ENCODE peak calls at places on chromosomes 3 and 15, in four cellular contexts. Z, T, J and Y are unnamed samples.

GRCh38 chr3:195028877-195029606 is 241.9 kb downstream of the XXYLT1 start:
- DNase-seq in Z (peak; percentile 65), T (no peak), J (no peak), Y (no peak)

GRCh38 chr3:129793947-129794318 is 99.6 kb downstream of the TMCC1 start:
- DNase-seq in Z (no peak), T (peak; percentile 50), J (no peak), Y (no peak)

GRCh38 chr3:45676248-45677044 is 12.8 kb upstream of the SACM1L start:
- DNase-seq in Z (no peak), T (no peak), J (no peak), Y (peak; percentile 53)

GRCh38 chr15:66955871-66956585 is 109.4 kb upstream of the SMAD3 start:
- DNase-seq in Z (no peak), T (peak; percentile 23), J (peak; percentile 80), Y (no peak)

GRCh38 chr3:196981657-196982056 is 13.0 kb upstream of the PIGZ start:
- DNase-seq in Z (peak; percentile 3), T (no peak), J (no peak), Y (no peak)

GRCh38 chr3:4426782-4427344 is 40.2 kb downstream of the SUMF1 start:
- DNase-seq in Z (no peak), T (no peak), J (peak; percentile 91), Y (no peak)

GRCh38 chr3:95097493-95097892 is 1034.6 kb downstream of the NSUN3 start:
- DNase-seq in Z (no peak), T (no peak), J (no peak), Y (no peak)

GRCh38 chr15:28914483-28915023 is 28.8 kb downstream of the APBA2 start:
- DNase-seq in Z (no peak), T (peak; percentile 67), J (no peak), Y (no peak)

GRCh38 chr15:69080203-69080957 is 65.9 kb downstream of the NOX5 start:
- DNase-seq in Z (no peak), T (no peak), J (no peak), Y (no peak)

GRCh38 chr3:135997554-135998320 is 32.2 kb downstream of the PPP2R3A start:
- DNase-seq in Z (no peak), T (no peak), J (no peak), Y (no peak)
- H3K27ac ChIP-seq in Z (no peak overlapping the region), T (no peak overlapping the region), J (no peak overlapping the region), Y (no peak overlapping the region)

GRCh38 chr15:92510163-92510882 is 116.6 kb downstream of the ST8SIA2 start:
- DNase-seq in Z (no peak), T (no peak), J (no peak), Y (no peak)

GRCh38 chr15:92503458-92503857 is 109.8 kb downstream of the ST8SIA2 start:
- DNase-seq in Z (no peak), T (no peak), J (no peak), Y (no peak)

GRCh38 chr15:92502930-92503329 is 109.2 kb downstream of the ST8SIA2 start:
- DNase-seq in Z (no peak), T (no peak), J (no peak), Y (no peak)

GRCh38 chr15:92503889-92504288 is 110.2 kb downstream of the ST8SIA2 start:
- DNase-seq in Z (no peak), T (no peak), J (no peak), Y (no peak)

GRCh38 chr15:92506506-92506905 is 112.8 kb downstream of the ST8SIA2 start:
- DNase-seq in Z (no peak), T (no peak), J (no peak), Y (no peak)
- H3K4me3 ChIP-seq in Z (no peak overlapping the region), T (no peak overlapping the region), J (no peak overlapping the region), Y (no peak overlapping the region)

GRCh38 chr15:63192604-63193206 is 3.3 kb downstream of the RAB8B start:
- DNase-seq in Z (no peak), T (no peak), J (no peak), Y (no peak)

GRCh38 chr15:63188937-63189871 is at the start of gene RAB8B:
- DNase-seq in Z (peak; percentile 99), T (peak; percentile 99), J (peak; percentile 94), Y (peak; percentile 81)

GRCh38 chr15:63191895-63192603 is 2.6 kb downstream of the RAB8B start:
- DNase-seq in Z (no peak), T (no peak), J (no peak), Y (no peak)

GRCh38 chr15:63189955-63190691 is 717 bp downstream of the RAB8B start:
- DNase-seq in Z (no peak), T (no peak), J (no peak), Y (peak; percentile 25)

GRCh38 chr15:63190993-63191392 is 1.6 kb downstream of the RAB8B start:
- DNase-seq in Z (no peak), T (no peak), J (no peak), Y (no peak)
- H3K27ac ChIP-seq in Z (no peak overlapping the region), T (peak overlapping the region; percentile 87), J (no peak overlapping the region), Y (peak overlapping the region; percentile 62)

DNA sequence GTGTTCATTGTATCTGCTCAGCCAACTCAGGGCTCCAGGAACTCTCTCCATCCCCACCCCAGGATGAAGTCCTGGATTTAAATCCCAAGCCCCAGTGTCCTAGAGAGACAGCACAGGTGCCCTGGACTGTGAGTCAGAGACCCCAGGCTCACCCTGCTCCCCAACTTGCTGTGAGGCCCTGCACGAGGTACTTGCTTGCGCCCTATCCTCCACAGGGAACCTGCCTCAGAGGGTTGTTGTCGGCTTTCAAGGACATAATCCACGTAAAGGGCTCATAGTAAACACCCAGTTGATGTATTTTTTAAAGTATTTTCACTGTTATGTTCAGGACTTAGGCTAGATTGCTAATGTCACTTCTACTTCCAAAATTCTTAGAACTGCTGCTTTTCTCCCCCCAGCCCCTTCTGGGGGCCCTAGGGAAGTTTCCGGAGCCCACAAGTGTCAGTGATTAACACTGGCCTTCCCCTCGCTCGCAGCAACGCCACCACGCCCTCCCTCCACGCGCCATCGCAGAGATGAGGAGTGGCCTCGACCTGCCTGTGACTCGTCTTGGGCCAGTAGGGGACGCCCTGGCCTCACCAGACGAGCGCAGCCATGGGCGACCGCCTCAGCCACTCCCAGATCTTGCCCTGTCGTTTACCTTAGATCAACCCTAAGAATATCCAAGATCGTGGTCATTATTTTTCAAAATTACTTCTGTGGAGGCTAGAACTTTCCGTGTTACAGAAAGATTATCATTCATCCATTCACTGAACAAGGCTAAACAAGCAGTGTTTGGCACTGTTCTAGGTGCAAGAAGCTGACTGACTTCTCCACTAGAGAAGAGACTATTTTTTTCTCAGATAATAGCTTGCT is 6.0 kb upstream of the SRP14 start:
- DNase-seq in Z (peak; percentile 93), T (peak; percentile 97), J (peak; percentile 76), Y (no peak)
- H3K4me3 ChIP-seq in Z (peak overlapping the region; percentile 7), T (no peak overlapping the region), J (no peak overlapping the region), Y (no peak overlapping the region)

DNA sequence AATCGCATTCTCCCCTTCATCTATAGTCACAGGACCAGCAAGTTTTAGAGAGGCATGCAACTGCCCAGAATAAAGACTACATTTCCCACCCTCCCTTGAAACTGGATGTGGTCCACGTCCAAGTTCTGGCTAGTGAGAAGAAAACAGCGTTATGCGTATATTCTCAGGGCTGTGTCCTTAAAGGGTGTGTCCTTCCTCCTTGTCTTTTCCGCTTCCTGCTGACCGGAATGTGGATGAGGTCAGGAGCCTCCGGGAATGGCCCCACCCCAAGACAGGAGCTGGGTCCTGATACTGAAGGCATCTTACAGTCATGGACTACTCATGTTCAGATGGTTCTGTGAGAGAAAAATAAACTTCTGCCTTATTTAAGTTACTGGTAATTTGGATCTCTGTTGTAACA is 20.2 kb downstream of the CHST2 start:
- DNase-seq in Z (peak; percentile 58), T (no peak), J (peak; percentile 25), Y (no peak)
- H3K27ac ChIP-seq in Z (peak overlapping the region; percentile 78), T (peak overlapping the region; percentile 61), J (no peak overlapping the region), Y (no peak overlapping the region)

DNA sequence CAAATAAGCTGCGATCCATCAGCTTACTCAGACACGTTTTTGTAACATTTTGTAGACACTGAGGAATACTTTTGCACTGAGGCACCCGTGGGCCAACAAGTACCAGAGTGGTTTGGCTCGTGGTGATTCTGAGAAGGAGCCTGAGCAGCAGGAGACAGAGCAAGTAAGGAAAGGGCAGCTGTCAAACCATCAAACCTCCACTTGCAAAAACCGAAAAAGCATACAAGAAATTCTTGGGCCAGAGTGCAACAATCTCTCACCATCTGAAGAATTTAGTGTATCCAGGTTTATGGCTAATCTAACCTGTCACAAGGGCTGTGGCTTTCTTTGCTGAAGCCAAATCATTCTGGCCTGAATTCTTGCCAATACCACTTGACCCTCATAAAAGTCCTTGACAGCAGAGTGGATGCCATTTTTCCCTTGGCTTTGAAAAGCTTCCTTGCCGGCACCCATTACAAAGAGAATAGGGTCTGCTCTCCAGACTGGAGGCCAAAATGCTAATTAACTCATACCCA is 56.7 kb downstream of the MYO1E start:
- DNase-seq in Z (no peak), T (no peak), J (peak; percentile 51), Y (no peak)
- H3K4me3 ChIP-seq in Z (no peak overlapping the region), T (no peak overlapping the region), J (no peak overlapping the region), Y (no peak overlapping the region)

GRCh38 chr3:128567705-128568356 is 74.8 kb upstream of the GATA2 start:
- DNase-seq in Z (no peak), T (no peak), J (no peak), Y (no peak)
- H3K27ac ChIP-seq in Z (peak overlapping the region; percentile 24), T (peak overlapping the region; percentile 14), J (no peak overlapping the region), Y (no peak overlapping the region)

GRCh38 chr3:141405581-141405980 is 37.3 kb downstream of the ZBTB38 start:
- DNase-seq in Z (no peak), T (no peak), J (peak; percentile 73), Y (no peak)
- H3K4me3 ChIP-seq in Z (no peak overlapping the region), T (no peak overlapping the region), J (no peak overlapping the region), Y (no peak overlapping the region)

GRCh38 chr3:127798716-127799115 is 23.6 kb downstream of the MGLL start:
- DNase-seq in Z (no peak), T (no peak), J (no peak), Y (no peak)

GRCh38 chr3:127799476-127800222 is 22.7 kb downstream of the MGLL start:
- DNase-seq in Z (no peak), T (no peak), J (peak; percentile 97), Y (no peak)

GRCh38 chr3:127802620-127803019 is 19.7 kb downstream of the MGLL start:
- DNase-seq in Z (no peak), T (no peak), J (no peak), Y (no peak)

GRCh38 chr3:127801914-127802313 is 20.4 kb downstream of the MGLL start:
- DNase-seq in Z (no peak), T (no peak), J (no peak), Y (no peak)

GRCh38 chr3:127800508-127800907 is 21.8 kb downstream of the MGLL start:
- DNase-seq in Z (no peak), T (no peak), J (peak; percentile 47), Y (no peak)
- H3K27ac ChIP-seq in Z (peak overlapping the region; percentile 62), T (peak overlapping the region; percentile 51), J (peak overlapping the region; percentile 84), Y (peak overlapping the region; percentile 79)

GRCh38 chr15:73996267-73996666 is 1.8 kb downstream of the PML start:
- DNase-seq in Z (no peak), T (no peak), J (no peak), Y (no peak)
- H3K4me3 ChIP-seq in Z (peak overlapping the region; percentile 70), T (peak overlapping the region; percentile 94), J (peak overlapping the region; percentile 9), Y (peak overlapping the region; percentile 86)